ENCODE peak calls at places on chromosomes 16 and 17, in four cellular contexts. V, P, Y and M are unnamed samples. For H3K36me3, the result is how much of the 10 kb centered on the place peaks cover.

GRCh38 chr17:48625502-48626201 is 506 bp downstream of the HOXB9 start:
- DNase-seq in Y (no peak), P (no peak), V (peak), M (no peak)

GRCh38 chr16:64952177-64952576 is 169.7 kb downstream of the CDH11 start:
- DNase-seq in P (no peak), Y (no peak), V (no peak), M (no peak)

GRCh38 chr16:82773018-82773417 is 146.2 kb downstream of the CDH13 start:
- DNase-seq in Y (no peak), V (no peak), P (no peak), M (no peak)

GRCh38 chr17:30173649-30174048 is 57.0 kb downstream of the NSRP1 start:
- DNase-seq in P (no peak), Y (no peak), V (no peak), M (no peak)

GRCh38 chr16:5918553-5919127 is 821.0 kb upstream of the EEF2KMT start:
- DNase-seq in V (peak), Y (no peak), P (no peak), M (no peak)

GRCh38 chr17:68738044-68738443 is 136.9 kb upstream of the FAM20A start:
- DNase-seq in Y (peak), P (no peak), V (peak), M (no peak)

GRCh38 chr16:88533381-88533831 is 36.8 kb upstream of the ZC3H18 start:
- DNase-seq in P (no peak), V (peak), Y (no peak), M (no peak)

GRCh38 chr16:59612094-59612493 is 878.0 kb upstream of the GOT2 start:
- DNase-seq in P (no peak), Y (no peak), V (no peak), M (no peak)

GRCh38 chr16:65621640-65622039 is 499.8 kb upstream of the CDH11 start:
- DNase-seq in V (no peak), P (no peak), Y (no peak), M (no peak)

GRCh38 chr17:49817993-49818392 is 29.5 kb downstream of the KAT7 start:
- DNase-seq in P (no peak), V (no peak), Y (no peak), M (no peak)

GRCh38 chr17:58421711-58422110 is 4.4 kb upstream of the RNF43 start:
- DNase-seq in P (no peak), Y (no peak), V (peak), M (no peak)

GRCh38 chr17:49850772-49851386 is 3.0 kb upstream of the TAC4 start:
- DNase-seq in Y (no peak), P (peak), V (no peak), M (no peak)

GRCh38 chr16:68948230-68948910 is 105.0 kb downstream of the TANGO6 start:
- DNase-seq in Y (no peak), V (no peak), P (no peak), M (no peak)

GRCh38 chr17:43810823-43811222 is 22.1 kb downstream of the MPP3 start:
- DNase-seq in Y (no peak), V (no peak), P (no peak), M (no peak)

GRCh38 chr17:43809121-43809520 is 23.8 kb downstream of the MPP3 start:
- DNase-seq in V (no peak), Y (no peak), P (no peak), M (no peak)

GRCh38 chr17:43812396-43813265 is 20.3 kb downstream of the MPP3 start:
- DNase-seq in V (no peak), Y (no peak), P (no peak), M (no peak)

GRCh38 chr17:43813386-43813785 is 19.6 kb downstream of the MPP3 start:
- DNase-seq in V (no peak), P (no peak), Y (no peak), M (no peak)

DNA sequence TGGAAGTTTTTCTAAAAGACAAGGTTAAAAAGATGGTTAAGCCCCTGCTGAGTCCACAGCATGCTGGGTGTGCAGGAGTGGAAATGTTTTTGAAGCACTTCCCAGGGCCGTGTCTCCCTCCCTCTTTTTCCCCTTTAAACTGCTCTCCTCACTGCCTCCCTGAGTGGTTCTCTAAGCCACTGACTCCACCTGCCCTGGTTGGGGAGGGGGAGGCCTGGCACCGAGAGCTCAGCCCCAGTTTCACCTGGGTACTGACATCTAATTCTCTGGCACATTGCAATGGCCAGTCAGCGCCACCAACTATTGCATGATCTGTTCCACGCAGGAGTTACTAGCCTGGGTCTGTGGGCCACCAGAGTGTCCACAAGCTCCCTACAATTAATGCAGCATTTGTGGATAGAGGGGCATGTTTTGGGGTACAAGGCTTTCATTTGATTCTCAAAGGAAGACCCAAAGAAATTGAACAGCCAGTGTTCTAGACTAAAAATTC is 22.7 kb downstream of the MPP3 start:
- DNase-seq in V (no peak), P (no peak), Y (no peak), M (no peak)
- H3K36me3 ChIP-seq in V (under half), P (half or more), Y (under half), M (under half)

GRCh38 chr17:78793968-78794367 is 11.9 kb upstream of the CYTH1 start:
- DNase-seq in V (peak), P (no peak), Y (no peak), M (peak)
- H3K36me3 ChIP-seq in V (under half), P (half or more), Y (under half), M (under half)

DNA sequence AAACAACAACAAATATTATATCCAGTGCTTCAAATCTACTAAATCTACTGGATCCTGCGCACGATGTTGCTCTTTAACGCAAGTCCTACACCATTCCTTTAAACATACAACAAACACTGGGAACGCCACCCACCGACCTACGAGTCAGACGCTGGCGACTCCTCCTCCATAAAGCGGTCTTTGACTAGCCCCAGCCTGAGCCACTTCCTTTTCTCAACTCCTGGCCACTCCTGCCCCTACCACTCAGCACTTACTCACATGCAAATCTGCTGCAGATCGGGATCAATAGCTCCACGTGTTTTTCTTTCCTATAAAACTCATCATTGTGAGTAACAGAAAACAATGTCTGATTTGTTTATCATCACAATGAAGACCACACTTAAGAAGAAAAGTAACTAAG is 32.8 kb upstream of the MNT start:
- DNase-seq in P (no peak), V (peak), Y (no peak), M (no peak)
- H3K36me3 ChIP-seq in P (under half), V (under half), Y (under half), M (under half)

DNA sequence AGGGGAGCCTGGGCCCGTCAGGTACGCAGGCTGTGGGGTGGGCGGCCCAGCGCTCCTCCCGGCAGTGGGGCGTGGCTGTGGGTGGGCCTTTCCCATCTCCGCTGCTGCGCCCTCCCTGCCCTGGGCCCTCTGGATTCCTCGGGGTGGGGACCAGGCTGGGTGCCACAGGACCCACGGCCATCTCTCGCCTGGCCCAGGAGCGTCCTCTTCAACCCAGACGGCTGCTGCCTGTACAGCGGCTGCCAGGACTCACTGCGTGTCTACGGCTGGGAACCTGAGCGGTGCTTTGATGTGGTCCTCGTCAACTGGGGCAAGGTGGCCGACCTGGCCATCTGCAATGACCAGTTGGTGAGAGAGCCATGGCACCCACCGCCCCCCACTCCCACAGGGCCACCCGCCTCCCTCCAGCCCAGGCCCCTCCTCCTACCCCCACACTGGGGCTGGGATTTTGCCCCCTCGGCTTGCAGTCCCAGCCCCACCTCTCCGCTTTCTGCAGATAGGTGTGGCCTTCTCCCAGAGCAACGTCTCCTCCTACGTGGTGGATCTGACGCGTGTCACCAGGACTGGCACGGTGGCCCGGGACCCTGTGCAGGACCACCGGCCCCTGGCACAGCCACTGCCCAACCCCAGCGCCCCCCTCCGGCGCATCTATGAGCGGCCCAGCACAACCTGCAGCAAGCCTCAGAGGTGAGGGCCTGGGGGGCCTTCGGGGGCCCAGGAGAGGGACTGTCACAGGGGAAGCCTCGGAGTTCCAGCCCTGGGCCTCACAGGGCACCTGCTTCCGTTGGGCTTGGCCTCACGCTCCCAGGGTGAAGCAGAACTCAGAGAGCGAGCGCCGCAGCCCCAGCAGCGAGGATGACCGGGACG is 17.2 kb downstream of the KATNB1 start:
- DNase-seq in P (no peak), V (no peak), Y (no peak), M (no peak)
- H3K36me3 ChIP-seq in P (under half), V (under half), Y (under half), M (under half)

GRCh38 chr17:82668631-82669099 is 20.4 kb upstream of the WDR45B start:
- DNase-seq in Y (no peak), V (peak), P (peak), M (peak)
- H3K36me3 ChIP-seq in Y (under half), V (under half), P (under half), M (under half)

GRCh38 chr16:1620391-1620790 is 8.2 kb downstream of the CRAMP1 start:
- DNase-seq in P (no peak), Y (no peak), V (no peak), M (no peak)

GRCh38 chr16:1626327-1626726 is 14.2 kb downstream of the CRAMP1 start:
- DNase-seq in P (no peak), Y (no peak), V (no peak), M (no peak)

GRCh38 chr16:1626776-1627175 is 14.6 kb downstream of the CRAMP1 start:
- DNase-seq in Y (no peak), V (no peak), P (no peak), M (no peak)

GRCh38 chr16:1619976-1620375 is 7.8 kb downstream of the CRAMP1 start:
- DNase-seq in V (no peak), P (no peak), Y (no peak), M (no peak)

DNA sequence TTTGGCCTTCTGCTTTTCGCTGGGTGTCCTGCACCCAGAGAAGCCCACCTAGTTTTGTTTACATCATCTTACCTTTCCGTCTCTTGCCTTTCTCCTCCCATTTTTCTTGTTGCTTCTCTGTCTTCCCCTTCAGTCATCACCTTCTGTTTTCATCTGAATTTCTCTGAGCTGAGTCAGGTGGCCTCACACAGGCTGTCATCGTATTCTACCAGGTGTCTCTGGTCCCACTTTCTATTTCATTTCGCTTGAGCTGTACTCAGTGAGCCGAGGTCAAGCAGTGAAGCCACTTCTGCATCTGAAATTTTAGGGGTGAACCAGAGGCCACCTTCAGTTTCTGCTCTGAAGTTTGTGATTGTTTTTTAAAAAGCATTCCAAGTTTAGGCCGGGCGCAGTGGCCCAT is 9.7 kb downstream of the CRAMP1 start:
- DNase-seq in Y (no peak), P (no peak), V (no peak), M (no peak)
- H3K36me3 ChIP-seq in Y (under half), P (under half), V (under half), M (under half)

GRCh38 chr16:21980032-21980431 is 20.9 kb downstream of the PDZD9 start:
- DNase-seq in V (no peak), P (no peak), Y (no peak), M (no peak)
- H3K36me3 ChIP-seq in V (under half), P (half or more), Y (under half), M (half or more)

GRCh38 chr16:11682655-11683096 is 14.4 kb downstream of the SNN start:
- DNase-seq in Y (no peak), V (no peak), P (no peak), M (no peak)
- H3K36me3 ChIP-seq in Y (under half), V (under half), P (half or more), M (under half)